ENCODE peak calls at places on chromosomes 7 and 10, in six cellular contexts. E, Z, W, P, V and L are unnamed samples.

GRCh38 chr7:48971173-48971572 is 46.8 kb downstream of the CDC14C start:
- DNase-seq in E (no peak), Z (no peak), W (no peak), P (no peak), V (no peak), L (no peak)

GRCh38 chr7:101614098-101614938 is 14.8 kb downstream of the MYL10 start:
- DNase-seq in E (no peak), Z (no peak), W (no peak), P (no peak), V (no peak), L (no peak)

GRCh38 chr7:19009241-19009935 is 108.0 kb downstream of the TWIST1 start:
- DNase-seq in E (no peak), Z (no peak), W (no peak), P (peak), V (no peak), L (no peak)

GRCh38 chr10:130429809-130430208 is 293.6 kb downstream of the GLRX3 start:
- DNase-seq in E (no peak), Z (no peak), W (no peak), P (no peak), V (no peak), L (no peak)

GRCh38 chr7:99397632-99397983 is 10.8 kb downstream of the PDAP1 start:
- DNase-seq in E (no peak), Z (no peak), W (no peak), P (no peak), V (no peak), L (no peak)

GRCh38 chr7:85730016-85730415 is 543.2 kb upstream of the SEMA3D start:
- DNase-seq in E (no peak), Z (peak), W (no peak), P (no peak), V (no peak), L (no peak)

GRCh38 chr10:128491686-128492085 is 365.5 kb upstream of the MKI67 start:
- DNase-seq in E (no peak), Z (no peak), W (no peak), P (no peak), V (no peak), L (no peak)

GRCh38 chr7:16344927-16345326 is 76.4 kb downstream of the CRPPA start:
- DNase-seq in E (no peak), Z (no peak), W (no peak), P (no peak), V (no peak), L (no peak)

GRCh38 chr10:84493951-84494848 is 165.8 kb downstream of the CCSER2 start:
- DNase-seq in E (peak), Z (no peak), W (no peak), P (peak), V (no peak), L (no peak)

GRCh38 chr7:70694357-70694908 is 437.5 kb upstream of the GALNT17 start:
- DNase-seq in E (no peak), Z (peak), W (no peak), P (no peak), V (peak), L (peak)

GRCh38 chr10:3452234-3452633 is 279.7 kb upstream of the PITRM1 start:
- DNase-seq in E (no peak), Z (no peak), W (no peak), P (peak), V (peak), L (no peak)

GRCh38 chr10:87819274-87819585 is 1.2 kb upstream of the ATAD1 start:
- DNase-seq in E (no peak), Z (no peak), W (no peak), P (no peak), V (no peak), L (no peak)

GRCh38 chr10:87816842-87817178 is 1.2 kb downstream of the ATAD1 start:
- DNase-seq in E (no peak), Z (no peak), W (no peak), P (peak), V (no peak), L (no peak)

GRCh38 chr10:87817873-87818504 is at the start of gene ATAD1:
- DNase-seq in E (peak), Z (peak), W (peak), P (peak), V (peak), L (peak)

GRCh38 chr10:87817291-87817872 is 644 bp downstream of the ATAD1 start:
- DNase-seq in E (no peak), Z (no peak), W (no peak), P (peak), V (no peak), L (no peak)

DNA sequence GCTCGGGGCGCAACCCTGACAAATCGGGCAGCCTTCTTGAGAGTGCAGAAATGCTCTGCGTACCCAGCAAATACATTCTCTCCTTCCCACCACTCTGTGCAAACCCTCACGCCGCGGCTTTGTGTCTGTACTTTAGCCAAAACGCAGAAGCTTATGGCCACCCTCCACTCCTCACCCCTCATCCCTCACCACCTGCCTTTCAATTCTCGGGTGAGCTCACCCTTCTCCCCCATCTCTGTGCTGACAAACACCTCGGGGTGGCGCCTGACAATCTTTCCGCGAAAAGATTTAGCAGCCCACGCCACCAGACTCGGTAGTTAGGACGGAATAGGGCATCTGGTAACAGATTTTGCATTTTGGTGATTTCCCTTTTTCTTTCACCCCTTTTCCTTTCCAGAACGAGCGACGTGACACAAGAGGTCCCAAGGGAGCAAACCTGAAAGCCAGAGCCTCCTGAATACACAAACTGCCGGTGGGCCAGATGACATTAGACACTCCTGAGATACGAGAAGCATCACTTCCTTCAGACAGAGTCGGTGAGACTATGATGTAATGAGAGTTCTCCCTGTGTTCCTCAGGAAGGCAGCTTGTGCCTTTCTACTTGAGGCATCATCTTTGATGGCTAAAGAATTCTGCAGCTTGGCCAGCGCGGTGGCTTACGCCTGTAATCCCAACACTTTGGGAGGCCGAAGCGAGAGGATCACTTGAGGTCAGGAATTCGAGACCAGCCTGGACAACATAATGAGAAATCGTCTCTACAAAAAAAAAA is 663 bp upstream of the ATAD1 start:
- DNase-seq in E (no peak), Z (peak), W (peak), P (peak), V (peak), L (peak)
- TF ChIP-seq CTCF in E (no peak), Z (no peak), W (no peak), P (peak), V (peak), L (no peak)

DNA sequence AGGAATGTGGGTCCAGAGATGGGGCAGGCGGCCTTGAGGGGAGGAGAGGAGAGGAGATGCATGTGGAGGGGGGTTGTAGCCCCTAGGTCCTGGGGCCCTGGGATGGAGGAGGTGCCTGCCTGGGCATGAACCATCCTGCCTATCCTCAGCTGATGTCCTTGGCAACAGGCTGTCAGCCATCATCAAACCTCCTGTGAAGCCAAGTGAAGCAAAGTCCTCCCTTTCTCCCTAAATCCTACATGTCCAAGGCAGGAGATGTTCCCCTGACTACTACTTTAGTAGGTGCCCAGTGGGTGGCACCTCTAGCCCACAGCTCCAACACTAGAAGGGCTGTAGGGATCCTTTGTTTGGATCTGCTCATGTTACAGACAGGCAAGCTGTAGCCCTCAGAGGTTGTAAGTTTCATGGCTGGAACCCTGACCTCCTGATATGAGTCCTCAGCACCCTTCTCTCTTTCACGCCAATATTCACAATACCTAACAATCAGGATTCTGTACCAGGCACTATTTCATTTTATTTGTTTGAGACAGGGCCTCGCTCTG is 66.6 kb upstream of the SYPL1 start:
- DNase-seq in E (peak), Z (no peak), W (no peak), P (peak), V (no peak), L (no peak)
- TF ChIP-seq CTCF in E (peak), Z (no peak), W (no peak), P (peak), V (no peak), L (no peak)

DNA sequence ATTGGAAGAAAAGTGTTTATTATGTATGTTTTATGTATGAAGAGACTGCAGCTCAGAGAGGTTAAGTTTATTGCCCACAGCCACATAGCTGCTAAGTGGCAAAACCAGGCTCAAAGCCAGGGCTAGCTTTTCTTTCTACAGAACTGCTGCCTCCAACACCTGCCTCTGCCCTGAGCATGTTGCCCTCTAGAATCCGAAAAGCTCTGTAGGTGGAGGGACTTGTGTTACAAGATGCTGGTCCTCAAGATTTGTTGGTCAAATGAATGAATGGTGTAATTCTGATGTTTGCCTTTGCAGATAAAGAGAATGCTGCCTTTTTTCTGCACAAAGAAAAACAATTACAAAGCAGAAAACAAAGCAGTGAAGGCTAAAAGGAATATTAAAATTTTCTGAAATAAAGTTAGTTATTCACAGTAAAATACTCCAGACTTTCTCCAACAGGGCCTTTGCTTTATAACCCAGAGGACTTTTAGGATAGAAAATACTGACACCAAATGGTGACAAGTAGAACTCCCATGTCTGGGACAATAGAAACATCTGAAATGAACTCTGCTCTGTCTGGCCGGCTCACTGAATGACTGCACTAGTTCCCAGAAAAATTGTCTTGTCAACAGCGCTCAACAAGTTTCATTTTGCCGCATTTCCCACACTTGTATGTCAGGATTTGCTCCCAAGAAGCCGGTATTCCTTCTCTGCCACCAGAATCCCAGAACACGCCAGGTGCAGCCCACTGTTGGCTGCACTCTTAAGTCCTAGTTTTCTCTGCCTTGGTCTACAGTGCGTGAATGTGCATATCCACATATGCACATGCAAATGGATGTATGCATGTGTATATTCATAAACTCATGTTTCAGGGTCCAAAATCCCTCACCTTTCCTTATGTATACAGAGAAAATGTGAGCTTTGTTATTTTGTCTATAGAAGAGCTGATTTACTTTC is 11.0 kb upstream of the DNTT start:
- DNase-seq in E (peak), Z (peak), W (no peak), P (peak), V (peak), L (no peak)
- TF ChIP-seq CTCF in E (peak), Z (peak), W (peak), P (peak), V (peak), L (no peak)

GRCh38 chr10:68408898-68409518 is 1.9 kb upstream of the RUFY2 start:
- DNase-seq in E (no peak), Z (no peak), W (no peak), P (no peak), V (no peak), L (no peak)
- TF ChIP-seq CTCF in E (no peak), Z (no peak), W (no peak), P (no peak), V (no peak), L (no peak)

GRCh38 chr7:31734456-31734855 is 47.4 kb downstream of the PPP1R17 start:
- DNase-seq in E (no peak), Z (no peak), W (no peak), P (peak), V (no peak), L (no peak)

GRCh38 chr7:31724696-31725095 is 37.7 kb downstream of the PPP1R17 start:
- DNase-seq in E (no peak), Z (no peak), W (no peak), P (peak), V (no peak), L (no peak)

DNA sequence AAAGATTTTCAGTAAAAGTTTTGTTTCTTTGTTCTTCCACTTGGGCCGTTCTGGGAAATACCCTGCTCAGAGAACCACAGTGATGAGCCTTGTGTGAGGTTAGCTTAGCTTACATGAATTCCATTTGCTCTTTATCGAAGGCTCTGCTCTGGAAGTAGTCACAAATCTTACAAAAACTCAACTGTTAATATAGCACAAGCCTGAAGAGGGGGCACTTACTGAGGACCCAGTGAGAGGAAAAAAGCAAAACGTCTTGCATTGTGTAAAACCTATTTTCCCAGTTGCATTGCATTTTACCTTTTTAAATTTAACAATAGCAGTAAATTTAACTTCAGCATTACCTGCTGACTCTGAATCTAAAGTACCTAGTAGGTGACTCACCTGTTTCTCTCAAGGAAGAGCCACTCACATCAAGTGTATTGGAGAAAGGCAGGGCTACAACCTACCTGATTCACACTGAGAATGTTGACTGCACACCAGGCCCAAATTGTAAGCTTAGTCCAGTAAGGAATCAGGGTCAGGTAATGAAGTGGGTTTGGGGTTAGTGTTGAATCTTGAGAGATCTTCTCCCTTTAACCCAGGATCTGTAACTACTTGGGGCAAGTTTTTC is 42.3 kb downstream of the PPP1R17 start:
- DNase-seq in E (no peak), Z (no peak), W (no peak), P (no peak), V (peak), L (no peak)
- TF ChIP-seq CTCF in E (no peak), Z (no peak), W (no peak), P (no peak), V (peak), L (peak)

GRCh38 chr7:51354434-51354833 is 37.8 kb upstream of the COBL start:
- DNase-seq in E (no peak), Z (no peak), W (no peak), P (no peak), V (no peak), L (no peak)

GRCh38 chr7:51354897-51355296 is 38.3 kb upstream of the COBL start:
- DNase-seq in E (no peak), Z (no peak), W (no peak), P (no peak), V (no peak), L (no peak)

GRCh38 chr7:51352174-51353145 is 35.9 kb upstream of the COBL start:
- DNase-seq in E (no peak), Z (no peak), W (no peak), P (no peak), V (no peak), L (no peak)

GRCh38 chr7:51356849-51357516 is 40.4 kb upstream of the COBL start:
- DNase-seq in E (no peak), Z (no peak), W (no peak), P (no peak), V (no peak), L (no peak)

GRCh38 chr7:51357821-51358220 is 41.2 kb upstream of the COBL start:
- DNase-seq in E (no peak), Z (no peak), W (no peak), P (no peak), V (no peak), L (no peak)
- TF ChIP-seq CTCF in E (peak), Z (no peak), W (no peak), P (peak), V (peak), L (no peak)

GRCh38 chr7:124077546-124077945 is 44.7 kb upstream of the TMEM229A start:
- DNase-seq in E (no peak), Z (no peak), W (no peak), P (no peak), V (no peak), L (no peak)
- TF ChIP-seq CTCF in E (no peak), Z (no peak), W (no peak), P (no peak), V (peak), L (peak)